ENCODE peak calls at places on chromosome 12, in seven cellular contexts. P, R, W, N, D, L and T are unnamed samples.

GRCh38 chr12:49876070-49876469 is 27.6 kb downstream of the FAIM2 start:
- DNase-seq in L (no peak), D (no peak), W (no peak), R (no peak), P (no peak), N (no peak), T (no peak)

GRCh38 chr12:80946591-80946990 is 8.9 kb upstream of the LIN7A start:
- DNase-seq in W (no peak), P (no peak), R (peak; percentile 32), L (no peak), N (no peak), D (no peak), T (no peak)

GRCh38 chr12:27285395-27285794 is 41.3 kb downstream of the STK38L start:
- DNase-seq in L (no peak), P (no peak), N (no peak), D (no peak), R (peak; percentile 23), W (no peak), T (no peak)

GRCh38 chr12:116196752-116197718 is 80.5 kb downstream of the MED13L start:
- DNase-seq in P (no peak), W (no peak), N (no peak), R (no peak), L (no peak), D (no peak), T (no peak)

GRCh38 chr12:3204143-3204542 is 127.0 kb downstream of the TSPAN9 start:
- DNase-seq in D (no peak), L (no peak), N (no peak), W (peak; percentile 58), R (no peak), P (no peak), T (no peak)

GRCh38 chr12:80269953-80270552 is 170.7 kb downstream of the OTOGL start:
- DNase-seq in L (no peak), W (peak; percentile 12), R (peak; percentile 60), N (peak; percentile 16), P (no peak), D (no peak), T (no peak)

GRCh38 chr12:117162167-117162539 is 28.1 kb downstream of the FBXO21 start:
- DNase-seq in R (no peak), W (no peak), P (no peak), D (no peak), L (no peak), N (no peak), T (peak; percentile 46)

GRCh38 chr12:27177716-27178115 is 66.4 kb upstream of the STK38L start:
- DNase-seq in D (no peak), R (peak; percentile 80), W (no peak), N (no peak), L (no peak), P (no peak), T (no peak)

GRCh38 chr12:113276306-113276705 is 55.0 kb downstream of the TPCN1 start:
- DNase-seq in N (no peak), D (no peak), R (peak; percentile 13), W (no peak), P (no peak), L (no peak), T (peak; percentile 55)

GRCh38 chr12:63922446-63922845 is 77.9 kb downstream of the SRGAP1 start:
- DNase-seq in L (no peak), R (peak; percentile 73), P (no peak), W (no peak), N (no peak), D (no peak), T (no peak)

GRCh38 chr12:112978163-112979081 is at the start of gene OAS2:
- DNase-seq in D (peak; percentile 60), R (peak; percentile 48), P (peak; percentile 61), N (peak; percentile 50), L (peak; percentile 55), W (peak; percentile 70), T (peak; percentile 23)

GRCh38 chr12:54439521-54440255 is 20.6 kb upstream of the ITGA5 start:
- DNase-seq in L (peak; percentile 22), W (no peak), N (no peak), D (no peak), R (peak; percentile 86), P (no peak), T (no peak)

GRCh38 chr12:60263146-60263545 is 667.3 kb downstream of the SLC16A7 start:
- DNase-seq in L (no peak), R (no peak), P (no peak), W (no peak), D (no peak), N (no peak), T (no peak)

GRCh38 chr12:28974166-28974565 is 174.9 kb upstream of the FAR2 start:
- DNase-seq in W (no peak), P (no peak), N (no peak), D (no peak), L (no peak), R (peak; percentile 73), T (no peak)

DNA sequence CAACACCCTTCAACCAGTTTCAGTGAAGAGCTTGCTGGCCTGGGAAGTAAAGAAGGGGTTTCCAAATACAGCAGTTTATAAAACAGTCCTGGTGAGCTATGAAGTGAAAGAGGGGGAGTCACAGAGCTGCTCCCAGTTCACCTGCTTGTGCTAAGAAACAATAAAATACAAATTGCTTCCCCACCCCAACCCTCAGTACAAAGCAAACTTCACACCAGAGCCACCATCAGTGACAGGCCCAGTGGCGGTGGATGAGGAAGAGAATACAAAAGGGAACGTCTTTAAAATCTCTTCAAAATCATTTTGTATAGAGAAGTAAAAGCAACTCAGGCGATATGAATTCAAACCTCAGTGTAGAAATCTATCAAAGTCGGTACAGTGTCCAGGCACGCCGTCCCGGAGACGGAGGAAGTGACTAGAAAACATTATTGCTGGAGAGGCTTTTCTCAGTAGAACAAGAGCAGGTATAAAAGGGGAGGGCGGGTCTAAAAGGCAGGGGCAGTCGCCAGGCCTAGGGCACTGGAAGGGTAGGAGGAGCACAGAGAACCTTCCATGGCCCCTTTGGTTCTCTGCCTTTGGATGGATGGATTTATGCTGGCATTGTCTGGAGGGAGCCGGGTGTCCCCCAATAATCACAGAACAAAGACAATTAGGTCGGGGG is 10.5 kb upstream of the RPLP0 start:
- DNase-seq in P (no peak), N (no peak), D (no peak), R (no peak), W (no peak), L (no peak), T (no peak)
- TF ChIP-seq POLR2A in P (no peak), N (no peak), D (no peak), R (no peak), W (no peak), L (no peak), T (no peak)

GRCh38 chr12:6532927-6533652 is 1.2 kb upstream of the GAPDH start:
- DNase-seq in N (peak; percentile 51), R (peak; percentile 76), D (no peak), L (peak; percentile 75), P (peak; percentile 70), W (peak; percentile 73), T (peak; percentile 66)
- TF ChIP-seq POLR2A in N (no peak), R (no peak), D (no peak), L (peak; percentile 46), P (no peak), W (no peak), T (no peak)

GRCh38 chr12:6851153-6851920 is at the start of gene CDCA3:
- DNase-seq in D (peak; percentile 97), P (peak; percentile 97), W (peak; percentile 96), R (peak; percentile 98), L (peak; percentile 97), N (peak; percentile 96), T (peak; percentile 94)
- TF ChIP-seq POLR2A in D (no peak), P (peak; percentile 24), W (peak; percentile 83), R (peak; percentile 84), L (peak; percentile 86), N (peak; percentile 73), T (peak; percentile 36)

GRCh38 chr12:130879781-130880389 is 8.0 kb downstream of the RAN start:
- DNase-seq in L (no peak), R (no peak), W (no peak), N (no peak), D (no peak), P (no peak), T (no peak)

GRCh38 chr12:130880411-130880885 is 8.6 kb downstream of the RAN start:
- DNase-seq in R (no peak), P (no peak), L (no peak), W (no peak), N (no peak), D (no peak), T (no peak)

GRCh38 chr12:130879212-130879686 is 7.4 kb downstream of the RAN start:
- DNase-seq in N (no peak), D (no peak), P (no peak), L (no peak), R (no peak), W (no peak), T (no peak)

GRCh38 chr12:130881548-130881947 is 9.7 kb downstream of the RAN start:
- DNase-seq in P (no peak), N (no peak), R (no peak), D (no peak), W (no peak), L (no peak), T (no peak)

GRCh38 chr12:130881046-130881445 is 9.2 kb downstream of the RAN start:
- DNase-seq in L (no peak), W (no peak), R (no peak), N (no peak), D (no peak), P (no peak), T (no peak)
- TF ChIP-seq POLR2A in L (no peak), W (no peak), R (no peak), N (no peak), D (no peak), P (no peak), T (no peak)

GRCh38 chr12:93020225-93020997 is 91.3 kb upstream of the EEA1 start:
- DNase-seq in N (no peak), L (peak; percentile 10), D (no peak), W (no peak), R (no peak), P (peak; percentile 22), T (peak; percentile 44)
- TF ChIP-seq POLR2A in N (no peak), L (no peak), D (no peak), W (no peak), R (no peak), P (no peak), T (no peak)

GRCh38 chr12:105738036-105738435 is 400.7 kb downstream of the NUAK1 start:
- DNase-seq in P (no peak), R (peak; percentile 55), L (no peak), N (peak; percentile 11), W (peak; percentile 58), D (no peak), T (peak; percentile 33)

GRCh38 chr12:105736498-105736897 is 402.3 kb downstream of the NUAK1 start:
- DNase-seq in W (no peak), P (no peak), N (no peak), R (no peak), L (no peak), D (no peak), T (no peak)

GRCh38 chr12:105729372-105729771 is 398.9 kb downstream of the C12orf75 start:
- DNase-seq in D (no peak), P (no peak), L (no peak), R (no peak), N (no peak), W (no peak), T (no peak)

GRCh38 chr12:105729931-105730330 is 399.4 kb downstream of the C12orf75 start:
- DNase-seq in R (no peak), P (no peak), L (no peak), N (no peak), W (no peak), D (no peak), T (no peak)

GRCh38 chr12:105733579-105733978 is 403.1 kb downstream of the C12orf75 start:
- DNase-seq in N (no peak), W (no peak), L (no peak), P (no peak), R (no peak), D (no peak), T (no peak)
- TF ChIP-seq POLR2A in N (no peak), W (no peak), L (no peak), P (no peak), R (no peak), D (no peak), T (no peak)